ENCODE peak calls at places on chromosomes 12 and 14, in four cellular contexts. H, J, S and A are unnamed samples. For H3K36me3, the result is how much of the 10 kb centered on the place peaks cover.

GRCh38 chr12:51687142-51687935 is 96.3 kb downstream of the SCN8A start:
- DNase-seq in S (no peak), H (no peak), J (no peak), A (no peak)

GRCh38 chr12:22494319-22494718 is 50.0 kb downstream of the C2CD5 start:
- DNase-seq in J (no peak), S (peak), H (no peak), A (no peak)

GRCh38 chr14:74698894-74699293 is 14.0 kb downstream of the AREL1 start:
- DNase-seq in S (no peak), J (no peak), H (no peak), A (no peak)

GRCh38 chr14:59566725-59567124 is 9.9 kb downstream of the CCDC175 start:
- DNase-seq in S (peak), J (no peak), H (no peak), A (no peak)

GRCh38 chr14:20811994-20812393 is 9.3 kb upstream of the RNASE1 start:
- DNase-seq in H (no peak), J (no peak), S (no peak), A (no peak)

GRCh38 chr12:117853600-117853999 is 115.2 kb downstream of the KSR2 start:
- DNase-seq in H (no peak), J (no peak), S (no peak), A (no peak)

GRCh38 chr12:49707127-49707811 is at the start of gene FMNL3:
- DNase-seq in S (peak), J (peak), H (peak), A (no peak)

GRCh38 chr12:79069009-79069408 is 204.4 kb downstream of the SYT1 start:
- DNase-seq in H (no peak), J (no peak), S (no peak), A (no peak)

GRCh38 chr12:80353254-80353653 is 90.8 kb upstream of the PTPRQ start:
- DNase-seq in H (no peak), S (no peak), J (peak), A (no peak)

DNA sequence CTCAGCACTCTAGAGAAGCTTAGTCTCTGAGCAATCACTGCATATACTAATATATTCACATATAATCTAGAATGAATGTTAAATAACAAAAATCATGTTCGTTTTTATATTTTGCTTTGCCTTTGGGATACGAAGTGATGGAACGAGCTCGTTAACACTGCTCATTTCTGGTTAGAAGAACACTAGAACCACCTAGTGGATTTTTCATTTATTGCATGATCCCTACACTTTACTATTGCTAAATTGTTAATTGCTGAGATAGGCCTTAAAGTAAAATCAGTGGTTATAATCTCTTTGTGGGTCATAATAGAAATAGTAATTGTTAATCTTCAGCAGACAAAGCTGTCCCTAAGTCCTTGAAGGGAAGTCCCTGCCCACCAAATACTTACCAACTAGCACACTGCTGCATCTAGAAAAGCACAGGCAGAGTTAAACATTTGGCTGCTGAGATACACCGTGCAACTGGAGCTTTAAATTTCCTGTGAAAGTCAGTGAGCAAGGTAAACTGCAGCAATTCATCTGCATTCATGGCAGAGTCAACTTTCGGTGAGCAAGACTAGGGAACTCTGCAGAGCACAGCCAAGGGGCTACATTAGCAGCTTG is 353.7 kb downstream of the APAF1 start:
- DNase-seq in S (peak), H (no peak), J (peak), A (peak)
- H3K27ac ChIP-seq in S (peak), H (no peak), J (no peak), A (no peak)

DNA sequence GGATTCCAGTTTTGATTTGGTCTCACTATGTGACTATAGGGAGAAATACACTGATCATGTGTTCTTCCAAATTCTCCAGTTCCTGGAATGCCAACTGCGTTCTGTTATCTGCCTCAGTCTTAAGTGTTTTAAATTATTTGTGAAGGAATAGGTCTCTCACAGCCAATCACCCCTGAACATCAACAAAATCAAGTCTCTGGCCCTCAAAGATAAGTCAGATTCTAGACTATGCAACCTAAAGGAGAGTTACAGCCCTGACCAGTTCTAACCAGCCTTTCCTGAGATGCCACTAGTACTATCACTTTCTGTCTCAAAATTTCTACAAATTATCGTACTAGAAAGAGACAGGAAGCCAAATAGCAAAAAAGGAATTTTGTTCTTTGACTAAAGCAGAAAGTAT is 22.3 kb downstream of the ZFC3H1 start:
- DNase-seq in S (no peak), H (no peak), J (no peak), A (no peak)
- H3K36me3 ChIP-seq in S (under half), H (half or more), J (half or more), A (half or more)

DNA sequence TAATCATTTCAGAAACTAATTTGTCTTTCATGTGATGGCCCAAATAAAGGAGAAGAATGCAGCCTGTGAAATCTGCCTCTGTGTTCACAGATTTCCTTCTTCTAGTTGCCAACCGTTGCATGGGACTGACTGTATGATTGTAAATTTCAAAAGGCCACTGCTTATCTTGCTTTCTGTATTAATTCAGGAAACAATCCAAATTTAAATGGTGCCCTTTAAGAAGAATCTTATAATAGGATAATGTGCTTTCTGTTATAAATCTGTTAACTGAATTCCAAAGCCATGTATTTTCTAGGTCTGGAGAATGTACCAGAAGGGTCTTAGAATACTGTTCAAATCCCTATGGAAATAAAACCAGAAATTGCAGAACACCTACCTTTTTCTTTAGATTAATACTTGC is 58.6 kb upstream of the ATP2A2 start:
- DNase-seq in J (no peak), S (no peak), H (no peak), A (no peak)
- H3K27ac ChIP-seq in J (no peak), S (no peak), H (no peak), A (peak)

GRCh38 chr12:31964280-31964679 is 5.1 kb downstream of the RESF1 start:
- DNase-seq in S (no peak), H (no peak), J (no peak), A (no peak)
- H3K36me3 ChIP-seq in S (under half), H (under half), J (under half), A (under half)

DNA sequence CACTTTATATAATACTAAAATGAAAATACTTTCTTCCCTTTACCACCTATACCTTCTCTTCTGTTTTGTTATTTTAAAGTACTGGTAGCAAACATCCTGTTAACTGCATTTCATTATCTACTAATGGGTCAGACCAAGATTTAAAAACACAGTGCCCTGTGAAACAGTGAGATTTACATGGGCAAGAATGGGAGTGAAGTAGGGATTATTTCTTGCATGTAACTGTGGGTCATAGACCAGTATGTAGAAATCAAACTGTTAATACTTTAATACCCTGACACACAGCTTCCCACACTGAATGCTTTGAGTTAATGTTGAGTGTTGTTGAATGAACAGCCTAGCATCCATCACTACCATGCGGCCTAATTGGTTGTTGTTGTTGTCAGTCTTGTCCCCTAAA is 61.6 kb downstream of the PLEKHA5 start:
- DNase-seq in J (no peak), H (no peak), S (no peak), A (no peak)
- H3K27ac ChIP-seq in J (no peak), H (no peak), S (no peak), A (no peak)

DNA sequence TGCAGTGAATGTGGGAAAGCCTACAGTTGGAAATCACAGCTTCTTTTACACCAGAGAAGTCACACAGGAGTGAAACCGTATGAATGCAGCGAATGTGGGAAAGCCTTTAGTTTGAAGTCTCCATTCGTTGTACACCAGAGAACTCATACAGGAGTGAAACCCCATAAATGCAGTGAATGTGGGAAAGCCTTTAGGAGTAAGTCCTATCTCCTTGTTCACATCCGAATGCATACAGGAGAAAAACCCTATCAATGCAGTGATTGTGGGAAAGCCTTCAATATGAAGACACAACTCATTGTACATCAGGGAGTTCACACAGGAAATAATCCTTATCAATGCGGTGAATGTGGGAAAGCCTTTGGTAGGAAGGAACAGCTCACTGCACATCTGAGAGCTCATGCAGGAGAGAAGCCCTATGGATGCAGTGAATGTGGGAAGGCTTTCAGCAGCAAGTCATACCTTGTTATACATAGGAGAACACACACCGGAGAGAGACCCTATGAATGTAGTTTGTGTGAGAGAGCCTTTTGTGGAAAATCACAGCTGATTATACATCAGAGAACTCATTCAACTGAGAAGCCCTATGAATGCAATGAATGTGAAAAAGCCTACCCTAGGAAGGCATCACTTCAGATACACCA is 24.6 kb downstream of the ZNF26 start:
- DNase-seq in S (peak), J (no peak), H (no peak), A (no peak)
- H3K36me3 ChIP-seq in S (under half), J (under half), H (under half), A (half or more)

GRCh38 chr14:24052656-24053547 is 1.1 kb downstream of the CARMIL3 start:
- DNase-seq in J (no peak), S (no peak), H (no peak), A (no peak)

GRCh38 chr14:24054324-24054641 is 2.5 kb downstream of the CARMIL3 start:
- DNase-seq in J (no peak), S (no peak), H (no peak), A (no peak)

GRCh38 chr14:24051162-24051788 is 534 bp upstream of the CARMIL3 start:
- DNase-seq in S (peak), H (no peak), J (no peak), A (no peak)

GRCh38 chr14:24053548-24054323 is 1.9 kb downstream of the CARMIL3 start:
- DNase-seq in H (no peak), J (no peak), S (no peak), A (no peak)

GRCh38 chr14:24051789-24052655 is at the start of gene CARMIL3:
- DNase-seq in J (peak), H (peak), S (peak), A (no peak)
- H3K27ac ChIP-seq in J (no peak), H (no peak), S (no peak), A (no peak)

DNA sequence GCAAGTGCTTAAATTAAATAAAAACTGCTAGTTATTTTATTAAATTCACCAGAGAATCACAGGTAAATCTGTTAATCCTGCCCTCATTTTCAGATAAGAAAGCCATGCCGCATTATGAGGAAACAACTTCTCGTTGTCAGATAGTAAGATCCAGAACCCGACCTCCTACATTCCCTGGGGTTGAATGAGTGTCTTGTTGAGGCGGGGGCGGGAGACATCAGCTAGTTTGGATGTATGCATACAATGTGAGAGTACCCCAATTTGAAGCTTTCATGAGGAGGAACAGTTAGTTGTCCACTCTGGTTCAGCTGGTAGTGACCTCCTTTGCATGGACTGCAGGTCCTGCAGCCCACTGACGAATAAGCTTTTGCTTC is 34.8 kb downstream of the EVL start:
- DNase-seq in S (no peak), H (no peak), J (no peak), A (no peak)
- H3K36me3 ChIP-seq in S (under half), H (under half), J (under half), A (under half)